ENCODE peak calls at places on chromosomes 16 and 17, in six cellular contexts. L, J, W, C, X and H are unnamed samples.

GRCh38 chr16:75309156-75309555 is 57.7 kb upstream of the BCAR1 start:
- DNase-seq in L (no peak), J (no peak), W (no peak), C (no peak), X (no peak), H (no peak)

GRCh38 chr17:44829558-44830358 is at the start of gene GJC1:
- DNase-seq in L (no peak), J (peak; percentile 2), W (peak; percentile 29), C (no peak), X (no peak), H (no peak)

GRCh38 chr17:4833941-4834501 is 881 bp downstream of the MINK1 start:
- DNase-seq in L (peak; percentile 80), J (no peak), W (no peak), C (peak; percentile 15), X (no peak), H (peak; percentile 67)

GRCh38 chr16:66250686-66251405 is 115.6 kb upstream of the CDH5 start:
- DNase-seq in L (peak; percentile 73), J (no peak), W (no peak), C (no peak), X (peak; percentile 86), H (no peak)

GRCh38 chr16:49837673-49838360 is 18.1 kb downstream of the ZNF423 start:
- DNase-seq in L (no peak), J (no peak), W (no peak), C (no peak), X (no peak), H (no peak)

GRCh38 chr17:78904371-78904770 is 1.4 kb upstream of the CEP295NL start:
- DNase-seq in L (no peak), J (no peak), W (no peak), C (no peak), X (no peak), H (no peak)

GRCh38 chr16:188674-189073 is 8.4 kb downstream of the HBQ1 start:
- DNase-seq in L (no peak), J (no peak), W (no peak), C (peak; percentile 57), X (no peak), H (no peak)

GRCh38 chr17:49168706-49169105 is 36.1 kb downstream of the B4GALNT2 start:
- DNase-seq in L (no peak), J (no peak), W (no peak), C (no peak), X (no peak), H (no peak)

GRCh38 chr17:57985675-57985974 is 2.4 kb downstream of the VEZF1 start:
- DNase-seq in L (peak; percentile 25), J (no peak), W (no peak), C (no peak), X (no peak), H (peak; percentile 64)

GRCh38 chr17:55756689-55757088 is 5.8 kb downstream of the PCTP start:
- DNase-seq in L (no peak), J (no peak), W (no peak), C (no peak), X (no peak), H (no peak)

GRCh38 chr16:17467923-17468540 is 2.7 kb downstream of the XYLT1 start:
- DNase-seq in L (peak; percentile 69), J (no peak), W (peak; percentile 41), C (peak; percentile 59), X (peak; percentile 91), H (no peak)

GRCh38 chr16:25110392-25110947 is 1.1 kb upstream of the LCMT1 start:
- DNase-seq in L (no peak), J (peak; percentile 34), W (peak; percentile 44), C (peak; percentile 48), X (no peak), H (peak; percentile 65)

GRCh38 chr16:12653820-12654392 is 149.8 kb downstream of the CPPED1 start:
- DNase-seq in L (no peak), J (no peak), W (no peak), C (no peak), X (no peak), H (no peak)

GRCh38 chr16:15055141-15056053 is 477 bp downstream of the NTAN1 start:
- DNase-seq in L (peak; percentile 23), J (no peak), W (peak; percentile 70), C (peak; percentile 68), X (no peak), H (peak; percentile 46)

GRCh38 chr17:72139213-72139612 is 18.4 kb downstream of the SOX9 start:
- DNase-seq in L (peak; percentile 85), J (no peak), W (no peak), C (no peak), X (no peak), H (no peak)

GRCh38 chr17:74430706-74431567 is 951 bp upstream of the GPRC5C start:
- DNase-seq in L (peak; percentile 4), J (no peak), W (no peak), C (no peak), X (peak; percentile 56), H (peak; percentile 40)

GRCh38 chr17:4219241-4219640 is 44.5 kb downstream of the ANKFY1 start:
- DNase-seq in L (no peak), J (no peak), W (no peak), C (no peak), X (no peak), H (no peak)

GRCh38 chr17:6936370-6937028 is 59.4 kb upstream of the ALOX12 start:
- DNase-seq in L (peak; percentile 6), J (no peak), W (no peak), C (no peak), X (peak; percentile 47), H (no peak)

GRCh38 chr16:81530296-81530721 is 85.7 kb downstream of the CMIP start:
- DNase-seq in L (no peak), J (no peak), W (no peak), C (no peak), X (no peak), H (no peak)

GRCh38 chr16:57061084-57061905 is 31.1 kb upstream of the CPNE2 start:
- DNase-seq in L (peak; percentile 19), J (no peak), W (no peak), C (no peak), X (peak; percentile 26), H (no peak)

GRCh38 chr17:19287651-19288050 is 50.5 kb downstream of the EPN2 start:
- DNase-seq in L (no peak), J (no peak), W (no peak), C (no peak), X (peak; percentile 5), H (no peak)

GRCh38 chr17:79954281-79955166 is 81.1 kb downstream of the TBC1D16 start:
- DNase-seq in L (no peak), J (no peak), W (no peak), C (no peak), X (no peak), H (no peak)

GRCh38 chr16:58110590-58111330 is 18.4 kb downstream of the CFAP20 start:
- DNase-seq in L (peak; percentile 44), J (no peak), W (no peak), C (no peak), X (no peak), H (no peak)

GRCh38 chr17:6241381-6241780 is 171.2 kb downstream of the WSCD1 start:
- DNase-seq in L (no peak), J (no peak), W (no peak), C (no peak), X (no peak), H (no peak)

GRCh38 chr16:11715246-11715947 is 27.3 kb downstream of the TXNDC11 start:
- DNase-seq in L (no peak), J (no peak), W (no peak), C (no peak), X (no peak), H (no peak)

GRCh38 chr17:81487487-81488275 is 24.9 kb downstream of the ACTG1 start:
- DNase-seq in L (peak; percentile 60), J (peak; percentile 78), W (peak; percentile 81), C (peak; percentile 80), X (peak; percentile 69), H (peak; percentile 81)

GRCh38 chr16:66605177-66605999 is 884 bp downstream of the CMTM3 start:
- DNase-seq in L (peak; percentile 34), J (no peak), W (peak; percentile 44), C (peak; percentile 36), X (no peak), H (peak; percentile 51)

GRCh38 chr16:28166394-28167208 is 45.2 kb downstream of the XPO6 start:
- DNase-seq in L (peak; percentile 81), J (no peak), W (no peak), C (no peak), X (no peak), H (no peak)

GRCh38 chr16:75742424-75743047 is 16.2 kb upstream of the CPHXL start:
- DNase-seq in L (no peak), J (no peak), W (no peak), C (no peak), X (no peak), H (peak; percentile 21)

GRCh38 chr17:83012873-83013778 is 66.3 kb upstream of the METRNL start:
- DNase-seq in L (peak; percentile 97), J (no peak), W (no peak), C (no peak), X (no peak), H (no peak)

GRCh38 chr16:68365167-68365817 is 54.5 kb downstream of the PRMT7 start:
- DNase-seq in L (no peak), J (no peak), W (no peak), C (no peak), X (peak; percentile 74), H (no peak)

GRCh38 chr16:72099377-72099818 is 5.8 kb downstream of the DHX38 start:
- DNase-seq in L (peak; percentile 49), J (peak; percentile 20), W (peak; percentile 42), C (peak; percentile 68), X (peak; percentile 70), H (peak; percentile 71)

GRCh38 chr17:50919321-50920040 is 53.3 kb upstream of the TOB1 start:
- DNase-seq in L (peak; percentile 82), J (peak; percentile 64), W (peak; percentile 77), C (peak; percentile 91), X (peak; percentile 98), H (no peak)

GRCh38 chr17:38748329-38749221 is at the start of gene PCGF2:
- DNase-seq in L (peak; percentile 89), J (no peak), W (no peak), C (no peak), X (peak; percentile 76), H (peak; percentile 93)